ENCODE peak calls at places on chromosomes 13 and 19, in ten cellular contexts. L is ovary, I is AG04450, J is esophagus squamous epithelium, K is heart left ventricle, T is keratinocyte, M is pancreas, D is neuronal stem cell, W is PC-3, U is tibial nerve. S is an unnamed sample.

GRCh38 chr19:16303755-16304154 is 20.9 kb upstream of the KLF2 start:
- DNase-seq in J (no peak), L (peak), D (no peak), T (no peak), M (no peak), U (no peak), K (no peak), I (no peak), W (no peak), S (no peak)

GRCh38 chr19:10292206-10292788 is 2.5 kb downstream of the ICAM5 start:
- DNase-seq in M (peak), U (peak), T (no peak), W (peak), J (no peak), I (no peak), L (peak), K (peak), D (peak), S (no peak)

GRCh38 chr19:8501968-8502367 is 472 bp downstream of the PRAM1 start:
- DNase-seq in J (no peak), T (no peak), K (no peak), I (no peak), L (no peak), U (no peak), M (no peak), D (no peak), W (no peak), S (no peak)

GRCh38 chr13:114148521-114148855 is 16.1 kb upstream of the RASA3 start:
- DNase-seq in K (peak), I (no peak), L (no peak), D (no peak), T (no peak), W (no peak), U (no peak), J (no peak), M (peak), S (no peak)

GRCh38 chr13:34719060-34719875 is 222.8 kb upstream of the NBEA start:
- DNase-seq in U (no peak), W (no peak), I (no peak), J (no peak), M (no peak), D (peak), L (no peak), T (no peak), K (no peak), S (no peak)

GRCh38 chr13:44816701-44817684 is 172.3 kb downstream of the NUFIP1 start:
- DNase-seq in J (no peak), I (no peak), W (peak), L (no peak), D (no peak), M (no peak), U (no peak), T (peak), K (no peak), S (no peak)

GRCh38 chr13:78160793-78161192 is 242.2 kb upstream of the EDNRB start:
- DNase-seq in T (no peak), W (peak), K (no peak), L (no peak), D (no peak), I (peak), M (no peak), J (no peak), U (no peak), S (no peak)

GRCh38 chr19:2577722-2578335 is 101.9 kb downstream of the GADD45B start:
- DNase-seq in W (no peak), L (peak), U (no peak), D (no peak), K (no peak), T (no peak), M (peak), I (no peak), J (no peak), S (no peak)

GRCh38 chr13:88806438-88806837 is 1135.3 kb downstream of the SLITRK5 start:
- DNase-seq in M (no peak), K (no peak), J (no peak), T (no peak), I (no peak), W (no peak), D (no peak), U (no peak), L (no peak), S (no peak)

GRCh38 chr13:36432106-36432544 is at the start of gene CCNA1:
- DNase-seq in T (no peak), L (peak), W (peak), K (peak), M (peak), U (no peak), I (no peak), D (peak), J (no peak), S (no peak)

GRCh38 chr19:56084835-56085536 is 36.1 kb downstream of the ZNF787 start:
- DNase-seq in I (no peak), K (no peak), U (no peak), W (no peak), J (no peak), D (no peak), M (no peak), T (no peak), L (no peak), S (no peak)

GRCh38 chr13:114105351-114106225 is 26.8 kb downstream of the RASA3 start:
- DNase-seq in I (no peak), T (no peak), L (peak), U (no peak), W (no peak), J (no peak), K (no peak), M (peak), D (no peak), S (no peak)

GRCh38 chr13:27636624-27637288 is 15.1 kb downstream of the POLR1D start:
- DNase-seq in M (no peak), L (no peak), T (no peak), J (no peak), U (no peak), I (no peak), K (no peak), D (no peak), W (no peak), S (no peak)
- H3K27ac ChIP-seq in M (no peak), L (no peak), T (peak), J (no peak), U (no peak), I (no peak), K (no peak), D (no peak), W (no peak), S (peak)

DNA sequence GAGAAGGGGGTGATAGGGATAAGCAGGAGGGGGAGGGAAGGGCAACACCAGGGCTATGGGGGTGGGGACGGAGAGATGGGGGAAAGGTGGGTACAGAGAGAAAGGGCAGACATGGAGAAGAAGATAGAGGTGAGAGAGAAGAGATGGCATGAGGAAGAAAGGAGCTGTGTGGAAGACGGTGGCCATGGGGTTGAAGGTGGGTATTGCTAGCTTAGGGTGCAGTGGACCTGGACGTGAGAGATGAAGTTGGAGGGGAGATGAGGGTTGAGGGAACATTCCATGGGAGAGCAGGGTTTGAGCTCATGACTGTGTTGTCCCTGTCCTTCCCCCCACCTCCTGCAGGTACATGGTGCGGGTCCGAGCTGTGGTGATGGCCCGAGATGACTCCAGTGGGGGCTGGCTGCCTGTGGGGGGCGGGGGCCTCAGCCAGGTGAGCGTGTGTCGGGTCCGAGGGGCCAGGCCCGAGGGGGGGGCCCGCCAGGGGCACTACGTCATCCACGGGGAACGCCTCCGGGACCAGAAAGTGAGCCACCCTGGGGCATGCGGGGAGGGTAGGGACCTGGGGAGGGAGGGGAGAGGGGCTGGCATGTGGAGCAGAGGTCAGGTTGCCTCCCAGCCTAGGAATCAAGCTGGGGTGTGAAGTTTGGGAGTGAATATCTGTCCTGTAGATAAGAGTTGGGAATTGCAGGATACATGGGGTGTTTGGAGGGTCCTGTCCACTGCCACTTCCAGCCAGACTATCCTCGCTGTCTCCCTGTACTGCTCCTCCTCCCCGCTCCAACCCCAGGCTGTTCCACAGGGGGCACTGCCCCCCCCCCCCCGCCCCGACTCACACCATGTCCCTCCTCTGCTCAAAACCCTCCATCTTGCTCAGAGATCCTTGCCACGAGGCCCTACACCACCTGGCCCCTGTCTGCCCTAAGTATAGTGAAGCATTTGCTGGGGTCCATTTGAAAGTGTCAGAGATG is 1.7 kb downstream of the SPRED3 start:
- DNase-seq in U (no peak), W (no peak), J (no peak), K (no peak), L (no peak), T (no peak), I (no peak), D (no peak), M (no peak), S (no peak)
- H3K27ac ChIP-seq in U (peak), W (no peak), J (peak), K (no peak), L (no peak), T (no peak), I (no peak), D (no peak), M (no peak), S (peak)

DNA sequence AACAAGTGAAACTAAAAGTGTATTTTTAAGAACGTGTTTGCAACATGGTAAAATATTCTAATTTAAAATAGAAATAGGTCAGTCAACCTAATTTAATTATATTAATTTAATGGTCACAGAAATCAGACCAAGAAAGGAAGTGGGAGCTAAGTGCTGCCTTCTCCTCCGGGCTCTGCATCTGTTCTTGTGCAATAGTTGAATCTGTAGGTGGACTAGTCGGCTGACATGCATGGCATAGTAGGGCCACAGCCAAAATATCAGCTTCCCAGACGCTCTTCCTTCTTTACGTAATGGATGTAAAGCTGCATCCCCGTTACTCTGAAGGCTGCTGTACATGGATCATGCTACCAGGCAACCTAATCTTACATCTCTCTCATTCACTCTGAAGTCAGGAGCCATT is 47.3 kb downstream of the COL4A1 start:
- DNase-seq in I (no peak), D (no peak), W (no peak), U (no peak), K (no peak), L (no peak), M (no peak), T (no peak), J (no peak), S (no peak)
- H3K27ac ChIP-seq in I (no peak), D (no peak), W (peak), U (peak), K (peak), L (no peak), M (no peak), T (peak), J (peak), S (peak)

GRCh38 chr13:98143601-98144500 is 957 bp downstream of the FARP1 start:
- DNase-seq in I (no peak), T (no peak), U (no peak), J (no peak), M (peak), L (peak), W (peak), K (peak), D (no peak), S (no peak)

GRCh38 chr13:98141938-98142426 is 912 bp upstream of the FARP1 start:
- DNase-seq in M (peak), W (no peak), I (no peak), J (no peak), D (peak), L (peak), K (peak), T (no peak), U (no peak), S (no peak)

GRCh38 chr13:98142427-98143156 is at the start of gene FARP1:
- DNase-seq in K (peak), W (peak), M (peak), D (peak), T (no peak), I (no peak), U (peak), J (no peak), L (peak), S (no peak)

GRCh38 chr13:98144501-98145350 is 1.8 kb downstream of the FARP1 start:
- DNase-seq in D (peak), K (no peak), T (no peak), L (no peak), J (no peak), W (peak), M (no peak), I (peak), U (no peak), S (no peak)

GRCh38 chr13:98143157-98143553 is 261 bp downstream of the FARP1 start:
- DNase-seq in I (no peak), J (no peak), D (peak), U (no peak), K (peak), W (no peak), T (no peak), M (peak), L (no peak), S (no peak)
- H3K27ac ChIP-seq in I (no peak), J (peak), D (peak), U (peak), K (peak), W (no peak), T (no peak), M (peak), L (no peak), S (peak)

GRCh38 chr13:73274147-73274546 is 215.3 kb downstream of the KLF5 start:
- DNase-seq in I (no peak), T (no peak), M (no peak), U (no peak), K (no peak), W (no peak), D (no peak), L (no peak), J (no peak), S (no peak)

GRCh38 chr13:73273276-73273675 is 214.5 kb downstream of the KLF5 start:
- DNase-seq in U (no peak), D (no peak), T (no peak), L (no peak), W (no peak), J (no peak), M (no peak), I (no peak), K (no peak), S (no peak)

GRCh38 chr13:73272831-73273230 is 214.0 kb downstream of the KLF5 start:
- DNase-seq in K (no peak), U (no peak), M (no peak), J (no peak), W (no peak), L (no peak), D (no peak), T (no peak), I (no peak), S (no peak)

GRCh38 chr13:73273737-73274136 is 214.9 kb downstream of the KLF5 start:
- DNase-seq in W (peak), K (no peak), I (peak), T (peak), L (no peak), D (no peak), U (no peak), J (no peak), M (no peak), S (no peak)

GRCh38 chr13:73275163-73275562 is 216.4 kb downstream of the KLF5 start:
- DNase-seq in M (no peak), D (no peak), T (no peak), I (no peak), J (no peak), U (no peak), L (no peak), W (no peak), K (no peak), S (no peak)
- H3K27ac ChIP-seq in M (no peak), D (no peak), T (no peak), I (no peak), J (no peak), U (no peak), L (no peak), W (no peak), K (no peak), S (no peak)

GRCh38 chr13:43786766-43787517 is at the start of gene ENOX1:
- DNase-seq in D (peak), I (peak), K (peak), T (no peak), L (peak), W (peak), U (no peak), J (no peak), M (peak), S (no peak)

GRCh38 chr13:43786472-43786765 is 353 bp downstream of the ENOX1 start:
- DNase-seq in M (no peak), I (no peak), K (no peak), D (no peak), L (no peak), T (no peak), W (no peak), J (no peak), U (no peak), S (no peak)

GRCh38 chr13:43785681-43786471 is 896 bp downstream of the ENOX1 start:
- DNase-seq in U (peak), T (no peak), L (peak), D (peak), W (peak), J (no peak), M (peak), I (peak), K (peak), S (no peak)

GRCh38 chr13:43787518-43787891 is 733 bp upstream of the ENOX1 start:
- DNase-seq in K (no peak), L (no peak), J (no peak), I (no peak), M (no peak), U (no peak), W (peak), T (no peak), D (no peak), S (no peak)

DNA sequence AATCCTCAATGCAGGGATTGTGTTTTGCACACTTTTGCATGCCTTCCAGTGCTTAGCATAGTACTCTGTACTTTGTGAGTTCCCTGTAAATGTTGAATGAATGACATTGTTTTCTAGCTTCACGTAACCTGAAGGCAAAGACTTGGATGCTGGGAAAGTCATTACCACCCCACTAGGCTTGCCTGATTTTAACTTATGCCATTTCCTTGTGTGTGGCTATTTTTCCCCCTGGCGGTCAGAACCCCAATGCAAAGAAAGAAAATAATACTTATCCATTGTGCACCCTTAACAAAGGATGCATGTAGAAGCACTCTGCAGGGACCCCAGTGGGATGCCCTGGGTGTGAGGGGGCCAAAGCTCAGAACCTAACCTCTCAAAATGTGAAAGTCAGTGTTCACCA is 1.2 kb upstream of the ENOX1 start:
- DNase-seq in U (peak), J (no peak), W (peak), D (peak), I (no peak), T (no peak), L (no peak), M (no peak), K (no peak), S (no peak)
- H3K27ac ChIP-seq in U (no peak), J (no peak), W (no peak), D (no peak), I (no peak), T (no peak), L (no peak), M (no peak), K (no peak), S (no peak)